ENCODE peak calls at places on chromosomes 5 and 9, in six cellular contexts. One of them, this sample, is unnamed.

GRCh38 chr9:35464056-35465025 is 25.6 kb upstream of the RUSC2 start:
- DNase-seq in GM23338: no peak
- DNase-seq in astrocyte of the cerebellum: no peak
- DNase-seq in IMR-90: peak; percentile 26
- DNase-seq in mammary epithelial cell: no peak
- DNase-seq in adrenal gland: no peak
- DNase-seq in this sample: no peak

GRCh38 chr5:89942171-89942570 is 467.4 kb downstream of the CETN3 start:
- DNase-seq in GM23338: no peak
- DNase-seq in astrocyte of the cerebellum: no peak
- DNase-seq in IMR-90: no peak
- DNase-seq in mammary epithelial cell: no peak
- DNase-seq in adrenal gland: no peak
- DNase-seq in this sample: no peak

GRCh38 chr5:89668821-89669220 is 740.7 kb downstream of the CETN3 start:
- DNase-seq in GM23338: no peak
- DNase-seq in mammary epithelial cell: no peak
- DNase-seq in astrocyte of the cerebellum: no peak
- DNase-seq in IMR-90: no peak
- DNase-seq in adrenal gland: no peak
- DNase-seq in this sample: no peak

GRCh38 chr5:167051369-167051768 is 1240.1 kb upstream of the WWC1 start:
- DNase-seq in IMR-90: no peak
- DNase-seq in GM23338: no peak
- DNase-seq in adrenal gland: no peak
- DNase-seq in astrocyte of the cerebellum: no peak
- DNase-seq in mammary epithelial cell: no peak
- DNase-seq in this sample: no peak

GRCh38 chr9:108536836-108537601 is 318.8 kb downstream of the ACTL7B start:
- DNase-seq in GM23338: no peak
- DNase-seq in IMR-90: peak; percentile 18
- DNase-seq in astrocyte of the cerebellum: no peak
- DNase-seq in adrenal gland: no peak
- DNase-seq in mammary epithelial cell: peak; percentile 46
- DNase-seq in this sample: no peak

GRCh38 chr9:34279431-34279830 is 49.6 kb downstream of the KIF24 start:
- DNase-seq in GM23338: no peak
- DNase-seq in adrenal gland: no peak
- DNase-seq in astrocyte of the cerebellum: no peak
- DNase-seq in IMR-90: no peak
- DNase-seq in mammary epithelial cell: peak; percentile 13
- DNase-seq in this sample: peak; percentile 20

GRCh38 chr5:177362871-177363507 is 5.3 kb downstream of the RGS14 start:
- DNase-seq in IMR-90: no peak
- DNase-seq in astrocyte of the cerebellum: no peak
- DNase-seq in adrenal gland: peak; percentile 55
- DNase-seq in GM23338: peak; percentile 87
- DNase-seq in mammary epithelial cell: peak; percentile 66
- DNase-seq in this sample: no peak

GRCh38 chr5:163407034-163407652 is 30.3 kb upstream of the CCNG1 start:
- DNase-seq in mammary epithelial cell: peak; percentile 4
- DNase-seq in astrocyte of the cerebellum: peak; percentile 19
- DNase-seq in GM23338: no peak
- DNase-seq in adrenal gland: no peak
- DNase-seq in IMR-90: no peak
- DNase-seq in this sample: no peak

GRCh38 chr5:73205309-73205708 is 32.3 kb downstream of the TMEM174 start:
- DNase-seq in mammary epithelial cell: no peak
- DNase-seq in GM23338: no peak
- DNase-seq in IMR-90: no peak
- DNase-seq in adrenal gland: no peak
- DNase-seq in astrocyte of the cerebellum: no peak
- DNase-seq in this sample: no peak

GRCh38 chr9:117409321-117409720 is 5.5 kb downstream of the ASTN2 start:
- DNase-seq in IMR-90: no peak
- DNase-seq in mammary epithelial cell: no peak
- DNase-seq in adrenal gland: no peak
- DNase-seq in GM23338: peak; percentile 41
- DNase-seq in astrocyte of the cerebellum: no peak
- DNase-seq in this sample: no peak

GRCh38 chr9:129836342-129837007 is 1.2 kb downstream of the USP20 start:
- DNase-seq in adrenal gland: no peak
- DNase-seq in astrocyte of the cerebellum: no peak
- DNase-seq in GM23338: peak; percentile 38
- DNase-seq in IMR-90: no peak
- DNase-seq in mammary epithelial cell: no peak
- DNase-seq in this sample: no peak

GRCh38 chr5:81303563-81303962 is 2.2 kb downstream of the ZCCHC9 start:
- DNase-seq in IMR-90: peak; percentile 94
- DNase-seq in GM23338: no peak
- DNase-seq in adrenal gland: no peak
- DNase-seq in astrocyte of the cerebellum: peak; percentile 5
- DNase-seq in mammary epithelial cell: peak; percentile 89
- DNase-seq in this sample: no peak

GRCh38 chr5:558326-558725 is 34.1 kb upstream of the SLC9A3 start:
- DNase-seq in adrenal gland: peak; percentile 8
- DNase-seq in astrocyte of the cerebellum: no peak
- DNase-seq in mammary epithelial cell: no peak
- DNase-seq in GM23338: no peak
- DNase-seq in IMR-90: no peak
- DNase-seq in this sample: no peak

GRCh38 chr5:67209141-67209771 is 12.7 kb upstream of the CD180 start:
- DNase-seq in mammary epithelial cell: peak; percentile 84
- DNase-seq in adrenal gland: peak; percentile 81
- DNase-seq in GM23338: peak; percentile 91
- DNase-seq in IMR-90: peak; percentile 72
- DNase-seq in astrocyte of the cerebellum: peak; percentile 70
- DNase-seq in this sample: peak; percentile 30

GRCh38 chr9:82789155-82789824 is 273.7 kb downstream of the RASEF start:
- DNase-seq in mammary epithelial cell: no peak
- DNase-seq in astrocyte of the cerebellum: no peak
- DNase-seq in GM23338: no peak
- DNase-seq in adrenal gland: no peak
- DNase-seq in IMR-90: no peak
- DNase-seq in this sample: no peak

GRCh38 chr9:123417289-123418051 is 61.5 kb downstream of the CRB2 start:
- DNase-seq in adrenal gland: no peak
- DNase-seq in IMR-90: no peak
- DNase-seq in GM23338: no peak
- DNase-seq in astrocyte of the cerebellum: no peak
- DNase-seq in mammary epithelial cell: no peak
- DNase-seq in this sample: no peak

GRCh38 chr5:94849324-94849723 is 230.9 kb downstream of the SLF1 start:
- DNase-seq in GM23338: peak; percentile 27
- DNase-seq in mammary epithelial cell: no peak
- DNase-seq in IMR-90: no peak
- DNase-seq in astrocyte of the cerebellum: no peak
- DNase-seq in adrenal gland: no peak
- DNase-seq in this sample: no peak

GRCh38 chr5:93886917-93887361 is 145.5 kb upstream of the POU5F2 start:
- DNase-seq in astrocyte of the cerebellum: no peak
- DNase-seq in adrenal gland: peak; percentile 33
- DNase-seq in IMR-90: peak; percentile 21
- DNase-seq in mammary epithelial cell: no peak
- DNase-seq in GM23338: no peak
- DNase-seq in this sample: no peak

GRCh38 chr9:2241461-2241874 is 226.3 kb downstream of the SMARCA2 start:
- DNase-seq in adrenal gland: peak; percentile 31
- DNase-seq in IMR-90: peak; percentile 86
- DNase-seq in mammary epithelial cell: no peak
- DNase-seq in GM23338: peak; percentile 95
- DNase-seq in astrocyte of the cerebellum: peak; percentile 81
- DNase-seq in this sample: peak; percentile 48

GRCh38 chr9:105132576-105132975 is 111.9 kb upstream of the SLC44A1 start:
- DNase-seq in GM23338: no peak
- DNase-seq in adrenal gland: peak; percentile 79
- DNase-seq in mammary epithelial cell: no peak
- DNase-seq in astrocyte of the cerebellum: no peak
- DNase-seq in IMR-90: peak; percentile 95
- DNase-seq in this sample: no peak

GRCh38 chr5:32027717-32028321 is 146.3 kb downstream of the GOLPH3 start:
- DNase-seq in GM23338: peak; percentile 68
- DNase-seq in adrenal gland: peak; percentile 84
- DNase-seq in mammary epithelial cell: peak; percentile 91
- DNase-seq in IMR-90: peak; percentile 97
- DNase-seq in astrocyte of the cerebellum: peak; percentile 96
- DNase-seq in this sample: peak; percentile 89

GRCh38 chr9:18606831-18607230 is 132.9 kb downstream of the ADAMTSL1 start:
- DNase-seq in IMR-90: peak; percentile 26
- DNase-seq in adrenal gland: no peak
- DNase-seq in astrocyte of the cerebellum: peak; percentile 77
- DNase-seq in GM23338: peak; percentile 71
- DNase-seq in mammary epithelial cell: no peak
- DNase-seq in this sample: no peak

GRCh38 chr5:161975350-161975749 is 92.2 kb upstream of the GABRG2 start:
- DNase-seq in mammary epithelial cell: no peak
- DNase-seq in GM23338: no peak
- DNase-seq in astrocyte of the cerebellum: no peak
- DNase-seq in IMR-90: no peak
- DNase-seq in adrenal gland: no peak
- DNase-seq in this sample: no peak
- TF ChIP-seq CTCF in mammary epithelial cell: no peak
- TF ChIP-seq CTCF in GM23338: no peak
- TF ChIP-seq CTCF in astrocyte of the cerebellum: no peak
- TF ChIP-seq CTCF in IMR-90: no peak
- TF ChIP-seq CTCF in adrenal gland: no peak
- TF ChIP-seq CTCF in this sample: no peak

DNA sequence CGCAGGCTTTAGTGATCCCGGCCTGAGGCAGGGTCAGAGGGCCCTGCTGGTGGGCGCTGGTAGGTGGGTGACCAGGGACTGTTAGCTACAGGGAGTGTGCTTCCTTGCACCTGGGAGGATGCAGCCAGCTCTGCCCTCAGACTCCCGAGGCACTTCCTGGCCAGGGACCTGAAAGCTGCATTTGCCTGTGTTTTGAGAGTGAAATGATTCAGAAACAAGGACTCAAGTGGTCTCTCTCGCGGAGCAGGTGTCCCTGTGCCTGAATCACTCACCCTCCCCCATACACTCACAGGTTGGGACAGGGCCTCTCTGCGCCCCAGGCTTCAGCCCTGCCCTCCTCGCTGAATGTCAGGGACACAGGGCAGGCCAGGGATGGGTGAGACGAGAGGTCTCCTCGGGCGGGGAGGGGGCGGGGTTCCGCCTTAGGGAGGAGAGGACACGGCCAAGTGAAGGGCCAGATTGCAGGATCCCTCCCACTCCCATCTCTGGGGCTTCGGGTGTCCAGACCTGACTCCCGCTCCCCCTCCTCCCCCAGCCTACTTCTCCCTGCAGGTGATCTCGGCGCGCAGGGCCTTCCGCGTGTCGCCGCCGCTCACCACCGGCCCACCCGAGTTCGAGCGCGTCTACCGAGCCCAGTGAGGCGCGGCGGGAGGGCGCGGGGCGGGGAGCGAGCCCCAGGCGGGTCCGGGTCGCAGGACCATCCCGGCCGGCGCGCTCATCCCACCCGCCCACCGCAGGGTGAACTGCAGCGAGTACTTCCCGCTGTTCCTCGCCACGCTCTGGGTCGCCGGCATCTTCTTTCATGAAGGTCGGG is 1.5 kb downstream of the LTC4S start:
- DNase-seq in mammary epithelial cell: peak; percentile 64
- DNase-seq in GM23338: peak; percentile 78
- DNase-seq in adrenal gland: peak; percentile 87
- DNase-seq in IMR-90: no peak
- DNase-seq in astrocyte of the cerebellum: no peak
- DNase-seq in this sample: no peak
- H3K4me3 ChIP-seq in mammary epithelial cell: peak overlapping the region; percentile 38
- H3K4me3 ChIP-seq in GM23338: peak overlapping the region; percentile 84
- H3K4me3 ChIP-seq in adrenal gland: peak overlapping the region; percentile 64
- H3K4me3 ChIP-seq in IMR-90: peak overlapping the region; percentile 59
- H3K4me3 ChIP-seq in astrocyte of the cerebellum: peak overlapping the region; percentile 39
- H3K4me3 ChIP-seq in this sample: peak overlapping the region; percentile 61

DNA sequence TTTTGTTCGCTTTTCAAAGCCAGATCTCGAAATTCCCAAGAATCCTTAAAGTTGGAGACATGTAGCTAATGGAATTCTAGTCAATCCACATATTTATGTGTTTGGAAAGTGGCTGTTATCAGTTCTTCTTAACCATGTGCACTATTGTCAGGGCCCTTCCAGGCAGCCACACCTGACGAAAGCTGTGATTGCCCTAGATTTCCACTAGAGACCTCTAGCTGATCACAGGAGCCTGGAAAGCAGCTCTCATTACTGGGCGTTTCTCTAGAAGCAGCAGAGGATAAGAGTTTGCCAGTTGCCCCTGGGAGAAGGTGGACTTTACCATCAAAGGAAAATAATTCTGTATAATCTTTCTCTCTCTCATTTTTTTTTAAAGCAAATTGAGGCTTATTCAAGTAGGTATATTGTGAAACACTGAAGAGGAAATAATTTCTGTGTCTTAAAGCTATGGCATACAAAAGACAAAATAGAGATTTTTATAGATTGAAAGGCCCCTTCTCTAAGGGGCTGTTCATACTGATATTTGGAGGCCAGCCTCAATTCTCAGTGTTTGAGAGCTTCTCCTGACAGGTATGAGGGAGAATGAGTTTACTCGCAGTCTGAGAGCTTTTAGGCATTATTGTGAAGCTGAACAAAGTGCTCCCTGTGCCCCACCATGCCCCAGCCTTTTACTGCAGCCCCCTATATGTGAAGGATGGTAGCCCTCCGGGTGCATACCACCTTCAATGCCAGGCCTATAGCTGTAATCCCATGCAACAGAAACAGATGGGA is 405.4 kb upstream of the ACTBL2 start:
- DNase-seq in IMR-90: peak; percentile 69
- DNase-seq in astrocyte of the cerebellum: peak; percentile 59
- DNase-seq in GM23338: peak; percentile 74
- DNase-seq in mammary epithelial cell: peak; percentile 72
- DNase-seq in adrenal gland: peak; percentile 37
- DNase-seq in this sample: peak; percentile 42
- TF ChIP-seq CTCF in IMR-90: peak; percentile 63
- TF ChIP-seq CTCF in astrocyte of the cerebellum: peak; percentile 87
- TF ChIP-seq CTCF in GM23338: peak; percentile 78
- TF ChIP-seq CTCF in mammary epithelial cell: peak; percentile 85
- TF ChIP-seq CTCF in adrenal gland: peak; percentile 23
- TF ChIP-seq CTCF in this sample: peak; percentile 85

GRCh38 chr5:179803651-179804598 is 2.7 kb downstream of the MGAT4B start:
- DNase-seq in adrenal gland: peak; percentile 47
- DNase-seq in astrocyte of the cerebellum: no peak
- DNase-seq in GM23338: no peak
- DNase-seq in IMR-90: peak; percentile 41
- DNase-seq in mammary epithelial cell: peak; percentile 30
- DNase-seq in this sample: no peak
- H3K4me3 ChIP-seq in adrenal gland: no peak overlapping the region
- H3K4me3 ChIP-seq in astrocyte of the cerebellum: no peak overlapping the region
- H3K4me3 ChIP-seq in GM23338: no peak overlapping the region
- H3K4me3 ChIP-seq in IMR-90: no peak overlapping the region
- H3K4me3 ChIP-seq in mammary epithelial cell: no peak overlapping the region
- H3K4me3 ChIP-seq in this sample: peak overlapping the region; percentile 73

This sample was measured in epithelial cell of proximal tubule.